ENCODE peak calls at places on chromosomes 5 and 9, in four cellular contexts. B, J, M and K are unnamed samples.

GRCh38 chr5:139667001-139667729 is 19.0 kb downstream of the CXXC5 start:
- DNase-seq in B (no peak), J (no peak), M (no peak), K (no peak)

GRCh38 chr5:116395178-116395577 is 179.4 kb downstream of the SEMA6A start:
- DNase-seq in B (no peak), J (no peak), M (no peak), K (no peak)

GRCh38 chr9:70668751-70669150 is 254.3 kb upstream of the KLF9 start:
- DNase-seq in B (no peak), J (no peak), M (no peak), K (no peak)

GRCh38 chr5:31086839-31087415 is 106.6 kb upstream of the CDH6 start:
- DNase-seq in B (no peak), J (no peak), M (no peak), K (no peak)

GRCh38 chr5:1204693-1205242 is 3.4 kb downstream of the SLC6A19 start:
- DNase-seq in B (peak), J (peak), M (peak), K (no peak)

GRCh38 chr9:135501261-135502167 is 1.0 kb downstream of the MRPS2 start:
- DNase-seq in B (no peak), J (peak), M (peak), K (no peak)

GRCh38 chr5:156400542-156400941 is 73.6 kb downstream of the SGCD start:
- DNase-seq in B (no peak), J (no peak), M (no peak), K (no peak)

GRCh38 chr5:146919304-146919703 is 40.7 kb upstream of the PPP2R2B start:
- DNase-seq in B (peak), J (peak), M (no peak), K (no peak)

GRCh38 chr5:34736445-34737119 is 80.5 kb downstream of the RAI14 start:
- DNase-seq in B (no peak), J (peak), M (peak), K (peak)

GRCh38 chr9:36542355-36542754 is 30.3 kb upstream of the MELK start:
- DNase-seq in B (no peak), J (peak), M (no peak), K (no peak)

GRCh38 chr5:475704-476101 is 32.7 kb downstream of the EXOC3 start:
- DNase-seq in B (no peak), J (no peak), M (no peak), K (no peak)

GRCh38 chr5:14879985-14880589 is 8.5 kb upstream of the ANKH start:
- DNase-seq in B (no peak), J (no peak), M (peak), K (no peak)

GRCh38 chr5:73031839-73032238 is 76.0 kb downstream of the FCHO2 start:
- DNase-seq in B (no peak), J (no peak), M (peak), K (no peak)

GRCh38 chr5:109936091-109936490 is 246.4 kb downstream of the MAN2A1 start:
- DNase-seq in B (no peak), J (no peak), M (peak), K (no peak)

GRCh38 chr5:149834246-149834855 is 104.2 kb downstream of the PPARGC1B start:
- DNase-seq in B (peak), J (peak), M (peak), K (peak)

GRCh38 chr5:124583469-124584350 is 162.7 kb downstream of the ZNF608 start:
- DNase-seq in B (no peak), J (no peak), M (peak), K (no peak)

GRCh38 chr5:77483662-77484061 is 8.5 kb downstream of the WDR41 start:
- DNase-seq in B (no peak), J (no peak), M (no peak), K (no peak)

GRCh38 chr5:149320791-149321330 is 24.4 kb upstream of the GRPEL2 start:
- DNase-seq in B (peak), J (peak), M (peak), K (no peak)

GRCh38 chr5:168468836-168469235 is 17.4 kb upstream of the RARS1 start:
- DNase-seq in B (no peak), J (no peak), M (peak), K (no peak)
- H3K4ac ChIP-seq in B (no peak), J (no peak), M (no peak), K (no peak)

GRCh38 chr9:126788631-126789349 is 16.1 kb upstream of the ZBTB43 start:
- DNase-seq in B (no peak), J (no peak), M (peak), K (no peak)

GRCh38 chr9:126790561-126790960 is 14.3 kb upstream of the ZBTB43 start:
- DNase-seq in B (no peak), J (no peak), M (no peak), K (no peak)

GRCh38 chr9:126793686-126794417 is 11.0 kb upstream of the ZBTB43 start:
- DNase-seq in B (no peak), J (no peak), M (no peak), K (no peak)

GRCh38 chr9:126794441-126794840 is 10.4 kb upstream of the ZBTB43 start:
- DNase-seq in B (no peak), J (no peak), M (no peak), K (no peak)

GRCh38 chr9:126791406-126792230 is 13.2 kb upstream of the ZBTB43 start:
- DNase-seq in B (no peak), J (no peak), M (peak), K (no peak)
- H3K4ac ChIP-seq in B (no peak), J (no peak), M (no peak), K (no peak)

GRCh38 chr5:37770791-37771190 is 69.0 kb downstream of the GDNF start:
- DNase-seq in B (no peak), J (no peak), M (no peak), K (no peak)
- H3K4ac ChIP-seq in B (no peak), J (no peak), M (no peak), K (no peak)

GRCh38 chr5:154522284-154522683 is 44.3 kb upstream of the HAND1 start:
- DNase-seq in B (no peak), J (no peak), M (no peak), K (no peak)

GRCh38 chr5:154521756-154522155 is 43.7 kb upstream of the HAND1 start:
- DNase-seq in B (no peak), J (no peak), M (no peak), K (no peak)

GRCh38 chr5:154523704-154524103 is 45.7 kb upstream of the HAND1 start:
- DNase-seq in B (no peak), J (no peak), M (peak), K (no peak)

GRCh38 chr5:154524181-154524580 is 46.2 kb upstream of the HAND1 start:
- DNase-seq in B (no peak), J (no peak), M (no peak), K (no peak)

DNA sequence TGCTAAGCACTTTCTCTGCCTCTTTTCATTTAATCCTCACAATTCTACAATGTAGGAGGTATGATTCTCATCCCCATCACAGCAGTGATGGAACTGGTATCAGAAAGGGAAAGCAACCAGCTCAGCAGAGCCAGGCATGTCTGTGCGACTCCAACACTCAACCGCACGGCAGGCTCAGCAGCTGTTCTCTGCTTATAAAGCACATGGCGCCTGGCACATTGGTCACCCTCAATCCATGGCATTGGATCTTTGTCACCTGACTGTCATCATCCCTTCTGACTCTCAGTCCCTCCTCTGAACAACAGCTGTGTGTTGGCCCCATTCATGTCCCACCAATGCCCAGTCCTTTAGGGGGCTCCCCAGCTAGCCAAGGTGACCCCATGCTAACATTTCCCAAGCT is 45.1 kb upstream of the HAND1 start:
- DNase-seq in B (no peak), J (no peak), M (no peak), K (no peak)
- H3K4ac ChIP-seq in B (no peak), J (no peak), M (no peak), K (no peak)

GRCh38 chr9:518540-518939 is 303.9 kb downstream of the DOCK8 start:
- DNase-seq in B (no peak), J (no peak), M (no peak), K (no peak)
- H3K4ac ChIP-seq in B (no peak), J (no peak), M (no peak), K (no peak)